ENCODE peak calls at places on chromosomes 12 and 14, in five cellular contexts. I, D, H, S and O are unnamed samples.

GRCh38 chr14:100278702-100279101 is 27.5 kb downstream of the SLC25A29 start:
- DNase-seq in I (peak), D (no peak), H (no peak), S (no peak), O (no peak)

GRCh38 chr14:77882098-77882497 is 82.2 kb downstream of the ADCK1 start:
- DNase-seq in I (peak), D (no peak), H (no peak), S (no peak), O (no peak)

GRCh38 chr12:107801150-107801549 is 26.6 kb downstream of the ASCL4 start:
- DNase-seq in I (no peak), D (no peak), H (no peak), S (no peak), O (no peak)

GRCh38 chr12:90099288-90099687 is 390.6 kb upstream of the ATP2B1 start:
- DNase-seq in I (no peak), D (no peak), H (no peak), S (no peak), O (no peak)

GRCh38 chr12:69108024-69108423 is 131.3 kb upstream of the CPSF6 start:
- DNase-seq in I (no peak), D (no peak), H (no peak), S (no peak), O (no peak)

GRCh38 chr14:38999949-39000348 is 103.1 kb downstream of the SEC23A start:
- DNase-seq in I (no peak), D (no peak), H (no peak), S (no peak), O (no peak)

GRCh38 chr12:32106153-32106516 is 512 bp upstream of the BICD1 start:
- DNase-seq in I (no peak), D (no peak), H (no peak), S (no peak), O (no peak)

GRCh38 chr12:26153421-26154154 is 28.8 kb upstream of the BHLHE41 start:
- DNase-seq in I (peak), D (peak), H (no peak), S (no peak), O (peak)

GRCh38 chr12:124301084-124301654 is 6.3 kb downstream of the RFLNA start:
- DNase-seq in I (no peak), D (no peak), H (no peak), S (no peak), O (no peak)

GRCh38 chr14:96752594-96752993 is 44.6 kb upstream of the VRK1 start:
- DNase-seq in I (peak), D (no peak), H (no peak), S (no peak), O (no peak)

GRCh38 chr14:52342849-52343606 is 28.9 kb downstream of the PTGER2 start:
- DNase-seq in I (peak), D (no peak), H (no peak), S (no peak), O (peak)

GRCh38 chr12:52291267-52291935 is at the start of gene KRT81:
- DNase-seq in I (no peak), D (no peak), H (no peak), S (no peak), O (no peak)

GRCh38 chr12:66662179-66662578 is 16.7 kb downstream of the GRIP1 start:
- DNase-seq in I (peak), D (peak), H (no peak), S (no peak), O (peak)

GRCh38 chr12:45273717-45274271 is 57.9 kb downstream of the ANO6 start:
- DNase-seq in I (peak), D (peak), H (peak), S (no peak), O (peak)

GRCh38 chr14:69395929-69396328 is 2.2 kb downstream of the ERH start:
- DNase-seq in I (no peak), D (no peak), H (no peak), S (no peak), O (no peak)

GRCh38 chr12:126899926-126900792 is 1366.8 kb upstream of the TMEM132C start:
- DNase-seq in I (no peak), D (no peak), H (peak), S (no peak), O (no peak)

GRCh38 chr12:124827588-124828184 is 36.0 kb downstream of the SCARB1 start:
- DNase-seq in I (no peak), D (no peak), H (no peak), S (no peak), O (peak)

GRCh38 chr12:76529226-76529918 is 30.2 kb downstream of the OSBPL8 start:
- DNase-seq in I (peak), D (no peak), H (peak), S (no peak), O (no peak)

GRCh38 chr12:117125275-117125613 is 26.0 kb upstream of the TESC start:
- DNase-seq in I (no peak), D (no peak), H (no peak), S (no peak), O (no peak)

GRCh38 chr14:72590577-72590976 is 303.3 kb downstream of the DPF3 start:
- DNase-seq in I (no peak), D (no peak), H (no peak), S (no peak), O (no peak)

GRCh38 chr14:84767434-84767833 is 762.5 kb upstream of the FLRT2 start:
- DNase-seq in I (no peak), D (no peak), H (no peak), S (no peak), O (no peak)

GRCh38 chr12:82673698-82674097 is 13.0 kb upstream of the TMTC2 start:
- DNase-seq in I (no peak), D (no peak), H (no peak), S (no peak), O (no peak)

GRCh38 chr12:6928703-6929407 is 1.1 kb downstream of the ATN1 start:
- DNase-seq in I (no peak), D (no peak), H (no peak), S (no peak), O (no peak)

GRCh38 chr12:12704593-12705230 is 8.7 kb upstream of the GPR19 start:
- DNase-seq in I (peak), D (peak), H (peak), S (peak), O (peak)

GRCh38 chr12:115132145-115132544 is 448.2 kb upstream of the TBX3 start:
- DNase-seq in I (peak), D (peak), H (no peak), S (no peak), O (no peak)

GRCh38 chr12:77343291-77343690 is 277.9 kb upstream of the E2F7 start:
- DNase-seq in I (peak), D (peak), H (no peak), S (no peak), O (no peak)

GRCh38 chr12:27779416-27779815 is 617 bp upstream of the KLHL42 start:
- DNase-seq in I (peak), D (no peak), H (no peak), S (peak), O (no peak)

GRCh38 chr12:32104572-32105355 is 1.9 kb upstream of the BICD1 start:
- DNase-seq in I (no peak), D (no peak), H (peak), S (no peak), O (no peak)

GRCh38 chr12:67650127-67650495 is 1.6 kb downstream of the DYRK2 start:
- DNase-seq in I (no peak), D (no peak), H (peak), S (peak), O (no peak)

GRCh38 chr14:89184952-89185351 is 232.1 kb downstream of the FOXN3 start:
- DNase-seq in I (no peak), D (no peak), H (no peak), S (no peak), O (no peak)

GRCh38 chr12:109430244-109430643 is 46.9 kb downstream of the KCTD10 start:
- DNase-seq in I (no peak), D (no peak), H (no peak), S (no peak), O (no peak)

GRCh38 chr12:93896962-93897361 is 219.8 kb downstream of the CRADD start:
- DNase-seq in I (no peak), D (no peak), H (no peak), S (no peak), O (no peak)

GRCh38 chr12:15323530-15323929 is 1.2 kb downstream of the PTPRO start:
- DNase-seq in I (peak), D (no peak), H (no peak), S (no peak), O (no peak)

GRCh38 chr14:44914849-44915248 is 46.9 kb downstream of the KLHL28 start:
- DNase-seq in I (no peak), D (no peak), H (peak), S (peak), O (no peak)

GRCh38 chr12:117803013-117803412 is 165.8 kb downstream of the KSR2 start:
- DNase-seq in I (peak), D (no peak), H (no peak), S (no peak), O (peak)

GRCh38 chr12:44246481-44247105 is 410.7 kb downstream of the TMEM117 start:
- DNase-seq in I (no peak), D (no peak), H (no peak), S (no peak), O (no peak)

GRCh38 chr12:132347471-132347855 is 18.1 kb upstream of the GALNT9 start:
- DNase-seq in I (no peak), D (no peak), H (no peak), S (no peak), O (no peak)

GRCh38 chr14:73227812-73228781 is 9.2 kb upstream of the PAPLN start:
- DNase-seq in I (peak), D (no peak), H (no peak), S (peak), O (peak)

GRCh38 chr14:73795974-73796373 is 55.7 kb upstream of the PTGR2 start:
- DNase-seq in I (peak), D (no peak), H (no peak), S (no peak), O (peak)

GRCh38 chr14:74956280-74957072 is 1.1 kb upstream of the PGF start:
- DNase-seq in I (no peak), D (no peak), H (no peak), S (peak), O (no peak)
- H3K4me3 ChIP-seq in I (no peak), D (no peak), H (no peak), S (no peak), O (no peak)

DNA sequence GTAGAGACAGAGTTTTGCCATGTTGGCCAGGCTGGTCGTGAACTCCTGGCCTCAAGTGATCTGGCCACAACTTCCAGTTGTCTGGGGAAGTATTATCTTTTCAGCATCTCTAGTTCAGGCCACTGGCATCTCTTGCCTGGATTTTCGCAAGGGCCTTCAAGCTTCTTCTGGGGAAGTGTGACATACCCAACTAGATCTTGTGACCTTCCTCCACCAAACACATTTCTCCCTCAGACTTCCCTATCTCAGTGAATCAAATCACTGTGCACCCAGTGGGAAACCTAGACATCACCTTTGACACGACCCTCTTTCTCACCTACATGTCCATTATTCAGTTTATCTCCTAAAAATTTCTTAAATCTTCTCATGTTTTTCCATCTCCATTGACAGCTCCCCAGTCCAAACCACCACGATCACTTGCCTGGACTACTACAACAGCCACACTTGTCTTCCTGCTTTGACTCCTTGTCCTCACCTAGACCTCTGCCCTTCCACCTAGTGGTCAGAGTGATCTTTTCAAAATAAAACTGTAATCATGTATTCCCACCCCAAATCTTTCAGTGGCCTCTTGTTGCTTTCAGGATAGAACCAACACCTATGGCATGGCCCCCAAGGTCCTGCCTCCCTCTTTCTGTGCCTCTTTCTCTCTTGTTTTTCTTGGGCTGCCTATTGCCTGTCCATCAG is 3.3 kb downstream of the EEF1AKMT3 start:
- DNase-seq in I (no peak), D (no peak), H (peak), S (no peak), O (no peak)
- TF ChIP-seq CTCF in I (no peak), D (no peak), H (peak), S (peak), O (no peak)

DNA sequence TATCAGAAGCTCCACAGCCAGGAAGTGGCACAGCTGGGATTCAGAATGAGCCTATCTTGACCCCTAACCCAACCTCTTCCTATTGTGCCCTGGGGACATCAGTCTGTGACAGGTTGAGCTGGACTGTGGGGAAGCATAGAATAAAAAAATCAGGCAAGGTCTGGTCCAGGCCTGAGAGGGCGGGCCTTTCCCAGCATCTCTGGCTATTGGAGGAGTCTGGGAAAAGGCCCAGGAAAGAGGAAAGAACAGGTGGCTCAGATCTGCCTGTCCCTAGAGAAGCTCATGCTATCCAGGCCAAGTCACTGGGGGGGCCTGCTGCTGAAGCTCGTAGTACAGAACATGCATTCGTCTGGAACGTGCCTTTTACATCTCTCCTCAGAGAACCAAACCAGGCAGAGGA is 100.5 kb downstream of the PPM1H start:
- DNase-seq in I (no peak), D (no peak), H (peak), S (no peak), O (no peak)
- H2AFZ ChIP-seq in I (no peak), D (no peak), H (no peak), S (no peak), O (no peak)

DNA sequence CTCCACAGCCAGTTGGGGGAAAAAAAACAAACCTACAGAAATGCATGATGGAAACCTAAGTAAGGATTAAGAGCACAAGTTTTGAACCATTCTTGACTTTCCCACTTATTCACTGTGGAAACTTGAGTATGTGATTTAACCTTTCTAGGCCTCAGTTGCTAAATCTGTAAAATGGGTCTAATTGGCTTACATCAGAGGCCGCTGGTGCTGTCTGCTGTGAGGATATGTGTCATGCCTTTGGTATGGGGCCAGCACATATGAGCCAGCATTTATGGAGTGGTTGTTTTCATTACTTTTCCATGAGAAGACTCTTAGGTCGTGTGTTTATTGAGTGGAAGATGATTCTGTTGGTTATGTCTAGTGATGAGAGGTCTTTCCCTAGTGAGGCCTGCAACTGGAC is 102.4 kb downstream of the ESR2 start:
- DNase-seq in I (peak), D (peak), H (no peak), S (no peak), O (peak)
- H3K4me3 ChIP-seq in I (no peak), D (no peak), H (no peak), S (no peak), O (no peak)

GRCh38 chr12:11171145-11171952 is at the start of gene SMIM10L1:
- DNase-seq in I (peak), D (peak), H (peak), S (peak), O (peak)
- TF ChIP-seq CTCF in I (no peak), D (no peak), H (no peak), S (no peak), O (no peak)

GRCh38 chr14:105280525-105280924 is 20.3 kb downstream of the BRF1 start:
- DNase-seq in I (no peak), D (no peak), H (no peak), S (no peak), O (no peak)
- H2AFZ ChIP-seq in I (no peak), D (no peak), H (no peak), S (no peak), O (no peak)

DNA sequence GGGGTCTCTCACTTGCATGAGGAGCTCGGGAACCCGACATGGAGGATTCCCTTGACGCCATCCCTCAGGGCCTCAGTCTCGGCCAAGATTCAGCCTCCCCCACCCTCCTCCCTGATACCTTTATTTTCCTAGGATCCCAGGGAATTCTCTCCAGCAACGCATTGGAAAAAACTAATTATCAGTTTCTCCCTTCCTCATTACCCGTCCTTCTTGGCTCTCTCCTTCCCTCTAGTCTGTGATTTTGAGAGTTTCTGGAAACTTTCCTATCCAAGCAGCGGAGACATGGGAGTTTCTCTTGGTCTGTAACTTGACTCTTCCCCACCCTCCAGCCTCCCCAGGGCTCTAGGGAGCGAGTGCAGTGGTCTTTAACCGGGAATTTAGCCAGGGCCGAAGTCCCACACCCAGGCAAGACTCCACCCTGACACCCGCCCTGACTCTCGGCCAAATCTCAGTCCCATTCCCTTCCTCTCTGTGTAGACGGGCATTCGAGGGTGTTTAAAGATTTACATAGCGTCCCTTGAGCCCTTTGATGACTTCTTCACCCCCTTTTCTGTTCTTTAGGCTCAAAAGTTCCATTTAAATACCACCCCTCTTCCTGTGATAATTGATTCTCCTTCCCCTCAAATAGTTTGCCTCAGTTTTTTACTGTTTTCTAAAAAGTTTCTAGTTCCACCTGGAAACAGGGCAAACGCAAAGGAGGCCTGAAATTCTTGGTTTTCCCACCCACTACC is 6.7 kb downstream of the HOXC5 start:
- DNase-seq in I (no peak), D (no peak), H (no peak), S (peak), O (no peak)
- H3K4me3 ChIP-seq in I (no peak), D (no peak), H (no peak), S (no peak), O (no peak)

GRCh38 chr14:54502602-54503001 is 7.1 kb upstream of the CGRRF1 start:
- DNase-seq in I (no peak), D (no peak), H (peak), S (no peak), O (no peak)

GRCh38 chr14:54501423-54501822 is 8.3 kb upstream of the CGRRF1 start:
- DNase-seq in I (no peak), D (no peak), H (no peak), S (no peak), O (no peak)

GRCh38 chr14:54500744-54501143 is 9.0 kb upstream of the CGRRF1 start:
- DNase-seq in I (no peak), D (no peak), H (no peak), S (no peak), O (no peak)

GRCh38 chr14:54498579-54498978 is 9.8 kb upstream of the GMFB start:
- DNase-seq in I (no peak), D (no peak), H (no peak), S (no peak), O (no peak)

GRCh38 chr14:54503476-54503875 is 6.2 kb upstream of the CGRRF1 start:
- DNase-seq in I (peak), D (no peak), H (peak), S (no peak), O (peak)
- TF ChIP-seq CTCF in I (peak), D (peak), H (no peak), S (peak), O (peak)

DNA sequence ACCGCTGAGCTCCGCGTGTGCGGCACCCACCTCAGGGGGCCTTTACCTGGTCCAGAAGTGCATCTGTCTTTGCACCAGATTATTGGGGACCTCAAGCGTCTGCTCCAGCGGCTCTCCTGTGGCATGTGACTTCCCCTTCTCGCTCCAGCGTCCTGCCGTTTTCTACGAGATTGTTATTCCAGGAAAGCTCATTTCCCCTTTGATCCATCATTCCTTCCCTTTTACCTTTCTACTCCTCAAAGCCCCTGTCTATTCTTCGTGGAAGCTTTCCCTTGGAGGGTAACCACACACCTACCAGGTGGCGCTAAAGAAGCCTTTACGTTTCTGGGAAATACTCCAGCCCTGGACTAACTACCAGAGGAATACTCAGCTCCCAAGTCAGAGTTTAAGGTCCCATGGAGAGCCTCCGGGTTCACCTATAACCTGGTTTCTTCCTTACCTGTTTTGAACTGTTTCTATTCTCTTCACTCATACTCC is 1.5 kb downstream of the FKBP4 start:
- DNase-seq in I (peak), D (no peak), H (peak), S (peak), O (peak)
- H2AFZ ChIP-seq in I (peak), D (peak), H (peak), S (peak), O (peak)